ENCODE peak calls at places on chromosomes 7 and 10, in seven cellular contexts. V is HT1080, A is non-pigmented ciliary epithelial cell, M is T follicular helper cell, T is RWPE1, J is NCI-H774, H is epithelial cell of esophagus. B is an unnamed sample.

GRCh38 chr10:103177123-103177522 is 15.9 kb downstream of the NT5C2 start:
- DNase-seq in V (no peak), A (no peak), M (no peak), T (no peak), J (no peak), H (no peak), B (no peak)

GRCh38 chr10:58220769-58221448 is 46.8 kb downstream of the IPMK start:
- DNase-seq in V (peak; percentile 37), A (peak; percentile 27), M (no peak), T (no peak), J (no peak), H (no peak), B (peak; percentile 41)

GRCh38 chr10:13348216-13349017 is at the start of gene SEPHS1:
- DNase-seq in V (peak; percentile 70), A (no peak), M (peak; percentile 70), T (peak; percentile 83), J (peak; percentile 78), H (peak; percentile 76), B (no peak)

GRCh38 chr7:2542924-2543871 is 12.1 kb downstream of the BRAT1 start:
- DNase-seq in V (no peak), A (no peak), M (no peak), T (no peak), J (no peak), H (no peak), B (no peak)

GRCh38 chr7:141055146-141055545 is 18.7 kb upstream of the TMEM178B start:
- DNase-seq in V (no peak), A (no peak), M (no peak), T (no peak), J (no peak), H (no peak), B (no peak)

GRCh38 chr7:101936612-101937231 is 119.3 kb downstream of the CUX1 start:
- DNase-seq in V (no peak), A (no peak), M (no peak), T (no peak), J (no peak), H (peak; percentile 64), B (peak; percentile 36)

GRCh38 chr7:9796241-9796640 is 1177.4 kb upstream of the PHF14 start:
- DNase-seq in V (no peak), A (no peak), M (no peak), T (no peak), J (no peak), H (no peak), B (no peak)

GRCh38 chr10:108358912-108359311 is 1194.4 kb upstream of the SORCS1 start:
- DNase-seq in V (peak; percentile 96), A (peak; percentile 89), M (no peak), T (peak; percentile 95), J (no peak), H (peak; percentile 96), B (peak; percentile 76)

GRCh38 chr10:102646610-102647432 is 2.5 kb downstream of the TRIM8 start:
- DNase-seq in V (no peak), A (no peak), M (peak; percentile 35), T (peak; percentile 63), J (no peak), H (peak; percentile 48), B (no peak)

GRCh38 chr10:11823989-11824346 is 812 bp downstream of the PROSER2 start:
- DNase-seq in V (no peak), A (no peak), M (no peak), T (no peak), J (no peak), H (no peak), B (no peak)

GRCh38 chr7:75920431-75921161 is 5.6 kb downstream of the POR start:
- DNase-seq in V (no peak), A (no peak), M (peak; percentile 20), T (no peak), J (no peak), H (no peak), B (no peak)

GRCh38 chr10:71726673-71727428 is 7.3 kb upstream of the C10orf105 start:
- DNase-seq in V (no peak), A (no peak), M (peak; percentile 20), T (no peak), J (no peak), H (no peak), B (no peak)

GRCh38 chr10:118036281-118036875 is 10.4 kb downstream of the RAB11FIP2 start:
- DNase-seq in V (no peak), A (no peak), M (no peak), T (no peak), J (no peak), H (no peak), B (no peak)

GRCh38 chr7:16849295-16850148 is 32.3 kb downstream of the AGR3 start:
- DNase-seq in V (no peak), A (no peak), M (no peak), T (no peak), J (no peak), H (no peak), B (no peak)

GRCh38 chr7:138126928-138127327 is 50.7 kb downstream of the AKR1D1 start:
- DNase-seq in V (no peak), A (no peak), M (no peak), T (no peak), J (no peak), H (no peak), B (no peak)

GRCh38 chr7:29976673-29977072 is 12.9 kb downstream of the SCRN1 start:
- DNase-seq in V (no peak), A (no peak), M (no peak), T (no peak), J (no peak), H (no peak), B (no peak)

GRCh38 chr7:29102554-29103151 is 43.7 kb downstream of the CPVL start:
- DNase-seq in V (peak; percentile 34), A (peak; percentile 27), M (no peak), T (no peak), J (peak; percentile 21), H (peak; percentile 57), B (peak; percentile 28)

GRCh38 chr7:122423591-122423990 is 119.0 kb upstream of the FEZF1 start:
- DNase-seq in V (no peak), A (no peak), M (no peak), T (no peak), J (no peak), H (peak; percentile 45), B (no peak)

GRCh38 chr10:27783660-27784059 is 38.0 kb upstream of the MKX start:
- DNase-seq in V (peak; percentile 75), A (peak; percentile 22), M (no peak), T (peak; percentile 41), J (no peak), H (peak; percentile 60), B (peak; percentile 52)

GRCh38 chr7:35437619-35438275 is 183.8 kb upstream of the TBX20 start:
- DNase-seq in V (no peak), A (no peak), M (no peak), T (no peak), J (no peak), H (no peak), B (no peak)

GRCh38 chr7:98288064-98288823 is 6.8 kb downstream of the BRI3 start:
- DNase-seq in V (no peak), A (no peak), M (no peak), T (no peak), J (no peak), H (peak; percentile 18), B (no peak)

GRCh38 chr7:6500691-6501090 is 50.6 kb downstream of the GRID2IP start:
- DNase-seq in V (no peak), A (no peak), M (no peak), T (no peak), J (no peak), H (no peak), B (no peak)

GRCh38 chr10:71486465-71487114 is 89.9 kb downstream of the CDH23 start:
- DNase-seq in V (no peak), A (peak; percentile 5), M (no peak), T (no peak), J (no peak), H (peak; percentile 49), B (peak; percentile 6)

GRCh38 chr10:5589963-5590511 is 65.3 kb downstream of the CALML3 start:
- DNase-seq in V (peak; percentile 85), A (no peak), M (no peak), T (no peak), J (no peak), H (peak; percentile 38), B (no peak)

B was measured in GM04504.